ENCODE peak calls at places on chromosomes 6 and 20, in nine cellular contexts. D is epithelial cell of esophagus, V is WTC11, T is astrocyte of the spinal cord, Q is OCI-LY7, E is fibroblast of mammary gland, H is AG04450, F is fibroblast of the aortic adventitia, U is tibial artery. G is an unnamed sample.

GRCh38 chr6:6546318-6547110 is 42.0 kb upstream of the LY86 start:
- DNase-seq in D (peak), V (peak), T (peak), Q (peak), E (peak), H (no peak), F (peak), U (peak), G (peak)

GRCh38 chr20:2610326-2610725 is 42.1 kb upstream of the NOP56 start:
- DNase-seq in D (no peak), V (no peak), T (no peak), Q (no peak), E (no peak), H (no peak), F (no peak), U (no peak), G (no peak)

GRCh38 chr6:158313989-158314388 is 1.7 kb downstream of the TULP4 start:
- DNase-seq in D (no peak), V (no peak), T (no peak), Q (no peak), E (no peak), H (no peak), F (no peak), U (peak), G (no peak)

GRCh38 chr6:52503344-52503747 is 73.5 kb downstream of the TRAM2 start:
- DNase-seq in D (peak), V (peak), T (peak), Q (no peak), E (no peak), H (no peak), F (no peak), U (no peak), G (peak)

GRCh38 chr20:62580052-62580451 is 62.3 kb upstream of the SLCO4A1 start:
- DNase-seq in D (no peak), V (no peak), T (no peak), Q (no peak), E (no peak), H (no peak), F (no peak), U (no peak), G (no peak)

GRCh38 chr20:37872161-37872560 is 30.8 kb upstream of the VSTM2L start:
- DNase-seq in D (no peak), V (no peak), T (no peak), Q (no peak), E (no peak), H (no peak), F (no peak), U (no peak), G (no peak)

GRCh38 chr6:125637207-125637606 is 112.2 kb upstream of the HEY2 start:
- DNase-seq in D (no peak), V (no peak), T (no peak), Q (no peak), E (peak), H (no peak), F (no peak), U (no peak), G (no peak)

GRCh38 chr6:26501482-26501986 is 1.4 kb downstream of the BTN1A1 start:
- DNase-seq in D (peak), V (peak), T (no peak), Q (no peak), E (peak), H (no peak), F (peak), U (peak), G (peak)

GRCh38 chr6:107663308-107663707 is 160.8 kb downstream of the SCML4 start:
- DNase-seq in D (no peak), V (no peak), T (no peak), Q (no peak), E (no peak), H (no peak), F (no peak), U (no peak), G (no peak)

GRCh38 chr20:57442888-57443239 is 51.7 kb downstream of the RBM38 start:
- DNase-seq in D (no peak), V (no peak), T (no peak), Q (no peak), E (no peak), H (no peak), F (no peak), U (no peak), G (no peak)

GRCh38 chr20:21393142-21393541 is 4.2 kb downstream of the NKX2-4 start:
- DNase-seq in D (no peak), V (no peak), T (no peak), Q (no peak), E (no peak), H (no peak), F (no peak), U (no peak), G (no peak)

GRCh38 chr6:39416728-39417127 is 94.2 kb upstream of the KCNK16 start:
- DNase-seq in D (peak), V (no peak), T (peak), Q (no peak), E (peak), H (no peak), F (no peak), U (peak), G (no peak)

GRCh38 chr6:3522561-3523287 is 65.9 kb upstream of the SLC22A23 start:
- DNase-seq in D (peak), V (no peak), T (peak), Q (no peak), E (peak), H (no peak), F (peak), U (no peak), G (no peak)

GRCh38 chr6:39493717-39494116 is 171.2 kb upstream of the KCNK16 start:
- DNase-seq in D (no peak), V (no peak), T (no peak), Q (no peak), E (peak), H (no peak), F (no peak), U (peak), G (no peak)

GRCh38 chr6:28402197-28402596 is 2.6 kb upstream of the ZSCAN12 start:
- DNase-seq in D (no peak), V (no peak), T (no peak), Q (no peak), E (no peak), H (no peak), F (no peak), U (no peak), G (no peak)

GRCh38 chr6:38570750-38571149 is 69.0 kb downstream of the BTBD9 start:
- DNase-seq in D (peak), V (no peak), T (peak), Q (peak), E (peak), H (no peak), F (peak), U (no peak), G (no peak)

GRCh38 chr20:53921443-53921973 is 148.9 kb downstream of the BCAS1 start:
- DNase-seq in D (no peak), V (no peak), T (no peak), Q (no peak), E (no peak), H (no peak), F (no peak), U (no peak), G (peak)

GRCh38 chr6:140485740-140486467 is 1111.5 kb upstream of the CITED2 start:
- DNase-seq in D (peak), V (no peak), T (peak), Q (no peak), E (peak), H (peak), F (peak), U (peak), G (no peak)

GRCh38 chr6:79570129-79570801 is 33.0 kb upstream of the LCA5 start:
- DNase-seq in D (peak), V (peak), T (peak), Q (no peak), E (peak), H (no peak), F (peak), U (no peak), G (peak)

GRCh38 chr6:37860226-37860839 is 40.8 kb downstream of the ZFAND3 start:
- DNase-seq in D (peak), V (no peak), T (peak), Q (peak), E (peak), H (no peak), F (peak), U (peak), G (peak)

GRCh38 chr6:34928695-34929094 is 39.6 kb downstream of the ANKS1A start:
- DNase-seq in D (no peak), V (no peak), T (no peak), Q (no peak), E (no peak), H (no peak), F (no peak), U (no peak), G (no peak)

GRCh38 chr6:36033935-36034334 is 6.3 kb downstream of the MAPK14 start:
- DNase-seq in D (peak), V (no peak), T (peak), Q (no peak), E (peak), H (no peak), F (peak), U (no peak), G (no peak)

GRCh38 chr6:170143401-170144150 is 147.3 kb downstream of the DLL1 start:
- DNase-seq in D (no peak), V (no peak), T (no peak), Q (no peak), E (no peak), H (no peak), F (no peak), U (peak), G (peak)

GRCh38 chr6:27148404-27148795 is 99.1 kb upstream of the PRSS16 start:
- DNase-seq in D (no peak), V (no peak), T (no peak), Q (no peak), E (no peak), H (no peak), F (no peak), U (no peak), G (peak)

GRCh38 chr6:37713529-37714119 is 15.9 kb upstream of the MDGA1 start:
- DNase-seq in D (peak), V (no peak), T (peak), Q (no peak), E (peak), H (no peak), F (peak), U (no peak), G (no peak)

GRCh38 chr6:160766657-160767018 is 64.6 kb downstream of the PLG start:
- DNase-seq in D (no peak), V (no peak), T (no peak), Q (no peak), E (no peak), H (no peak), F (no peak), U (no peak), G (no peak)

GRCh38 chr20:62832951-62833391 is 16.1 kb downstream of the COL9A3 start:
- DNase-seq in D (no peak), V (no peak), T (no peak), Q (no peak), E (no peak), H (no peak), F (no peak), U (no peak), G (peak)

GRCh38 chr20:51961964-51962761 is 159.8 kb upstream of the SALL4 start:
- DNase-seq in D (no peak), V (no peak), T (no peak), Q (no peak), E (no peak), H (no peak), F (no peak), U (no peak), G (no peak)

GRCh38 chr6:36962874-36963273 is 8.3 kb downstream of the PI16 start:
- DNase-seq in D (peak), V (peak), T (no peak), Q (peak), E (peak), H (no peak), F (peak), U (peak), G (peak)

GRCh38 chr20:58950603-58951002 is 30.5 kb upstream of the NELFCD start:
- DNase-seq in D (no peak), V (no peak), T (no peak), Q (no peak), E (no peak), H (no peak), F (no peak), U (no peak), G (no peak)
- TF ChIP-seq CTCF in D (no peak), V (no peak), T (no peak), Q (peak), E (no peak), H (no peak), F (no peak), U (no peak), G (peak)

GRCh38 chr20:8829232-8829631 is 239.7 kb upstream of the PLCB4 start:
- DNase-seq in D (no peak), V (no peak), T (no peak), Q (no peak), E (peak), H (no peak), F (no peak), U (no peak), G (no peak)
- TF ChIP-seq CTCF in D (no peak), V (peak), T (peak), Q (peak), E (peak), H (peak), F (no peak), U (no peak), G (peak)

DNA sequence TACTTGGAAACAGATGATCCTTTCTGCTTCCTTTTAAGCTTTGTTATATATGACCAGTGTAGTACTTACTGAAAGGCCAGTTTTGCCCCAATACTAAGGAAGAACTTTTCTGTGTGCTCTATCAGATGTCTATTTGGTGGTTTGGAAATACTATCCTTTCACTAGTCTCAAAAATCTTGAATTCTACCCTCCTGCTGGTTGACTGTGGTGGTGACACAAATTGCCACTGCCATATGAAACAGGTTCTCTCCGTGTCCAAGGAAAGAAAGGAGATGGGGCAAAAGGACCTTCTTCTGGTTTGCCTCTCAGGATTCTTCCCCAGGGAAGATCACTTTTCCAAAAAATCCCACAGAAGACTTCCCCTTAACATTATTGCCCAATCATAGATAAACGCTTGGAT is 6.2 kb downstream of the GJE1 start:
- DNase-seq in D (no peak), V (no peak), T (no peak), Q (no peak), E (no peak), H (no peak), F (no peak), U (no peak), G (no peak)
- TF ChIP-seq CTCF in D (peak), V (no peak), T (no peak), Q (no peak), E (no peak), H (no peak), F (no peak), U (no peak), G (peak)

GRCh38 chr6:56549014-56549413 is 93.7 kb downstream of the DST start:
- DNase-seq in D (no peak), V (no peak), T (no peak), Q (peak), E (peak), H (no peak), F (peak), U (no peak), G (no peak)
- TF ChIP-seq CTCF in D (peak), V (no peak), T (peak), Q (peak), E (peak), H (peak), F (peak), U (peak), G (no peak)

DNA sequence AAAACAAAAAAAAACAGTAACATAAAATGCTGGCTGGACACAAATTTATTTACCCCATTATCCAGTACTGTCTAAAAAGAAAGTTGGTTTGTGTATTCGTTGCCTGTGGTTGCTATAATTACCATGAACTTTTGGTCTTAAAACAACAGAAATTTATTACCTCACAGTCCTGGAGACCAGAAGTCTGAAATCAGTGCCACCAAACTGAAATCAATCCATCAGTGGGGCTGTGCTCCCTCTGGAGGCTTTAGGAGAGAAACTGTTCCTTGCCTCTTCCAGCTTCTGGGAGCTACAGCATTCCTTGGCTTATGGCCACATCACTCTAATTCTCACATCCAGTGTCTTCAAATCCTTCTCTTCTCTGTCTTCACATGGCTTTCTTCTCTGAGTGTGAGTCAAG is 79.4 kb downstream of the SNX5 start:
- DNase-seq in D (no peak), V (no peak), T (peak), Q (no peak), E (peak), H (no peak), F (peak), U (no peak), G (no peak)
- TF ChIP-seq CTCF in D (peak), V (no peak), T (peak), Q (peak), E (peak), H (peak), F (peak), U (no peak), G (peak)

DNA sequence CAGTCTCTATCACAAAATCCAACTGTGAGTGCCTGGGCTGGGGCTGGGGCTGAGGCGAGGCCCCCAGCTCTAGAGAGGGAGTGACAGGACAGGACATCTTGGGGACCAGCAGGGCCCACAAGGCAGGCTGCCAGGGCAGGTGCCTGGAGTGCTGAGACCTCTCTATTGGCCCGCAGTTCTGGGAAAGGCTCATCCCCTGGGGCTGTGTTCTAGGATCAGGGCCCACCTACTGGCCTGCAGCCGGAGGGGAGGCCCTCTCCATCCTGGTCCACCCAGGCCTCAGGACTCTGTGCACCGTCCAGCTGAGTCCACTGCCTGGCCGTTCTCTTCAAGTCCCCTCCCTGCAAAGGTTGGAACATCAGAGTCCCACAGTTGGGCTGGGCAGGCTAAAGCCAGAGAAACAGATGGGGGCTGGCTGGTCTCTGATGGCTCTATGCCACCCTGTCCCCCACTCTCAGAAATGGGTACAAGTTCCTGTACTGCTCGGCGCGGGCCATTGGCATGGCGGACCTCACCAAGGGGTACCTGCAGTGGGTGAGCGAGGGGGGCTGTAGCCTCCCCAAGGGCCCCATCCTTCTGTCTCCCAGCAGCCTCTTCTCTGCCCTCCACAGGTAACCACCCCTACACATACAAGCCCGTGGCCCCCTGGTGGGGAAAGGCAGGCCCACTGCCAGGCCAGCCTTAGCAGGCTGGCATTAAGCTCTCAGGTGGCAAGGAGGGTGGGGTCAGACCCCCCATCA is 9.0 kb downstream of the EMILIN3 start:
- DNase-seq in D (no peak), V (no peak), T (no peak), Q (peak), E (no peak), H (no peak), F (no peak), U (no peak), G (no peak)
- TF ChIP-seq CTCF in D (no peak), V (no peak), T (peak), Q (no peak), E (no peak), H (no peak), F (no peak), U (no peak), G (peak)